ENCODE peak calls at places on chromosomes 12 and 14, in ten cellular contexts. R, A, N, L, F, T, G, I, U and P are unnamed samples.

GRCh38 chr14:54669759-54670630 is 103.1 kb downstream of the SAMD4A start:
- DNase-seq in R (no peak), A (no peak), N (no peak), L (no peak), F (no peak), T (peak; percentile 57), G (peak; percentile 43), I (no peak), U (peak; percentile 80), P (no peak)

GRCh38 chr12:111352300-111352993 is 16.4 kb downstream of the PHETA1 start:
- DNase-seq in R (no peak), A (no peak), N (no peak), L (no peak), F (no peak), T (no peak), G (no peak), I (no peak), U (no peak), P (no peak)

GRCh38 chr12:42590324-42590934 is 883 bp upstream of the PRICKLE1 start:
- DNase-seq in R (peak; percentile 50), A (no peak), N (no peak), L (no peak), F (no peak), T (no peak), G (no peak), I (peak; percentile 21), U (peak; percentile 16), P (no peak)

GRCh38 chr12:120640840-120641833 is 711 bp downstream of the CABP1 start:
- DNase-seq in R (peak; percentile 71), A (peak; percentile 59), N (no peak), L (no peak), F (no peak), T (peak; percentile 48), G (peak; percentile 44), I (peak; percentile 57), U (peak; percentile 58), P (peak; percentile 20)

GRCh38 chr14:54567634-54568561 is 970 bp downstream of the SAMD4A start:
- DNase-seq in R (peak; percentile 78), A (peak; percentile 57), N (peak; percentile 62), L (peak; percentile 28), F (no peak), T (peak; percentile 64), G (peak; percentile 16), I (peak; percentile 37), U (peak; percentile 45), P (peak; percentile 28)

GRCh38 chr14:35215110-35215872 is 76.9 kb upstream of the PSMA6 start:
- DNase-seq in R (no peak), A (no peak), N (no peak), L (peak; percentile 41), F (no peak), T (peak; percentile 81), G (no peak), I (no peak), U (no peak), P (no peak)

GRCh38 chr12:132514838-132515237 is 24.9 kb downstream of the FBRSL1 start:
- DNase-seq in R (no peak), A (no peak), N (no peak), L (no peak), F (no peak), T (no peak), G (no peak), I (no peak), U (no peak), P (no peak)

GRCh38 chr14:64069634-64070359 is 217.0 kb downstream of the SYNE2 start:
- DNase-seq in R (no peak), A (no peak), N (no peak), L (no peak), F (no peak), T (no peak), G (no peak), I (no peak), U (no peak), P (no peak)

GRCh38 chr14:74955229-74955999 is at the start of gene PGF:
- DNase-seq in R (peak; percentile 93), A (no peak), N (peak; percentile 26), L (no peak), F (no peak), T (peak; percentile 50), G (no peak), I (peak; percentile 86), U (peak; percentile 60), P (peak; percentile 10)

GRCh38 chr12:53071591-53072551 is 7.3 kb downstream of the SPRYD3 start:
- DNase-seq in R (peak; percentile 82), A (no peak), N (no peak), L (no peak), F (no peak), T (peak; percentile 90), G (no peak), I (no peak), U (peak; percentile 57), P (no peak)

GRCh38 chr12:84763112-84763511 is 149.5 kb downstream of the SLC6A15 start:
- DNase-seq in R (no peak), A (no peak), N (no peak), L (no peak), F (no peak), T (peak; percentile 69), G (no peak), I (no peak), U (peak; percentile 57), P (no peak)

GRCh38 chr14:60212503-60213371 is 36.3 kb upstream of the PPM1A start:
- DNase-seq in R (no peak), A (no peak), N (no peak), L (no peak), F (no peak), T (no peak), G (no peak), I (no peak), U (no peak), P (no peak)

GRCh38 chr12:124508323-124509096 is 58.9 kb downstream of the NCOR2 start:
- DNase-seq in R (no peak), A (peak; percentile 76), N (no peak), L (no peak), F (no peak), T (no peak), G (no peak), I (peak; percentile 45), U (no peak), P (no peak)

GRCh38 chr14:74402264-74403251 is 23.5 kb downstream of the SYNDIG1L start:
- DNase-seq in R (peak; percentile 47), A (no peak), N (no peak), L (no peak), F (no peak), T (no peak), G (no peak), I (no peak), U (no peak), P (no peak)

GRCh38 chr12:7948585-7949264 is 12.7 kb upstream of the SLC2A3 start:
- DNase-seq in R (no peak), A (no peak), N (no peak), L (no peak), F (no peak), T (no peak), G (no peak), I (no peak), U (no peak), P (no peak)